ENCODE peak calls at places on chromosome 20, in nine cellular contexts. Y is HCT116; T is lung; B is astrocyte; Q is A549; P is CD8-positive, alpha-beta T cell; E is skeletal muscle cell; W is heart left ventricle; A is astrocyte of the cerebellum. J is an unnamed sample.

GRCh38 chr20:43507150-43508080 is at the start of gene L3MBTL1:
- DNase-seq in T (peak; percentile 37), P (no peak), Q (peak; percentile 72), W (peak; percentile 17), A (no peak), B (no peak), E (no peak), Y (peak; percentile 33), J (no peak)

GRCh38 chr20:6582449-6582848 is 185.0 kb upstream of the BMP2 start:
- DNase-seq in P (no peak), B (peak; percentile 12), T (no peak), Y (no peak), Q (no peak), W (no peak), E (no peak), A (no peak), J (no peak)

GRCh38 chr20:19486448-19486847 is 271.6 kb upstream of the RIN2 start:
- DNase-seq in W (no peak), P (no peak), Q (no peak), A (no peak), Y (no peak), B (no peak), T (no peak), E (no peak), J (no peak)

GRCh38 chr20:5715068-5715841 is 34.9 kb upstream of the SHLD1 start:
- DNase-seq in E (no peak), T (no peak), A (no peak), B (no peak), Y (no peak), W (no peak), Q (no peak), P (no peak), J (no peak)

GRCh38 chr20:51661609-51662178 is 106.5 kb downstream of the ATP9A start:
- DNase-seq in T (no peak), P (peak; percentile 6), W (no peak), E (no peak), Y (peak; percentile 96), B (peak; percentile 80), Q (peak; percentile 76), A (no peak), J (peak; percentile 81)

GRCh38 chr20:19074828-19075516 is 137.5 kb upstream of the SLC24A3 start:
- DNase-seq in A (no peak), Q (no peak), W (no peak), E (no peak), Y (no peak), T (peak; percentile 36), B (no peak), P (peak; percentile 9), J (no peak)

GRCh38 chr20:6502219-6502618 is 265.3 kb upstream of the BMP2 start:
- DNase-seq in Y (no peak), P (no peak), B (peak; percentile 38), T (no peak), E (no peak), A (no peak), W (no peak), Q (no peak), J (no peak)

GRCh38 chr20:58875541-58876134 is 23.1 kb downstream of the GNAS start:
- DNase-seq in P (no peak), Y (no peak), Q (no peak), E (no peak), B (peak; percentile 56), W (no peak), A (no peak), T (no peak), J (peak; percentile 40)

GRCh38 chr20:50240092-50240491 is 49.5 kb downstream of the CEBPB start:
- DNase-seq in T (no peak), Q (no peak), B (no peak), E (no peak), A (no peak), Y (no peak), W (no peak), P (no peak), J (no peak)

GRCh38 chr20:40274912-40275654 is 414.0 kb downstream of the MAFB start:
- DNase-seq in W (no peak), P (no peak), Q (no peak), Y (no peak), T (no peak), B (no peak), E (no peak), A (no peak), J (no peak)

GRCh38 chr20:20743511-20744169 is 31.2 kb upstream of the RALGAPA2 start:
- DNase-seq in E (no peak), B (peak; percentile 2), P (no peak), A (no peak), Q (no peak), Y (no peak), W (peak; percentile 65), T (peak; percentile 78), J (no peak)

GRCh38 chr20:21522479-21523397 is 8.9 kb upstream of the NKX2-2 start:
- DNase-seq in Y (no peak), T (no peak), A (no peak), W (no peak), P (no peak), E (no peak), B (no peak), Q (no peak), J (peak; percentile 27)

GRCh38 chr20:56222201-56222600 is 26.3 kb upstream of the MC3R start:
- DNase-seq in A (no peak), Q (no peak), B (no peak), Y (no peak), T (no peak), P (no peak), W (no peak), E (no peak), J (no peak)

GRCh38 chr20:59632426-59633113 is 28.2 kb downstream of the PHACTR3 start:
- DNase-seq in B (no peak), W (no peak), Y (no peak), E (no peak), A (no peak), T (no peak), Q (no peak), P (no peak), J (no peak)

GRCh38 chr20:4729265-4729664 is 7.6 kb downstream of the PRND start:
- DNase-seq in B (no peak), Y (no peak), T (no peak), W (no peak), Q (no peak), P (no peak), A (no peak), E (no peak), J (no peak)

GRCh38 chr20:21026951-21027350 is 79.2 kb downstream of the LINC00237 start:
- DNase-seq in A (no peak), Q (no peak), E (no peak), Y (no peak), W (no peak), T (no peak), P (no peak), B (no peak), J (no peak)

GRCh38 chr20:41011551-41012067 is 17.0 kb upstream of the TOP1 start:
- DNase-seq in B (no peak), P (no peak), W (no peak), Q (no peak), T (peak; percentile 67), Y (no peak), E (no peak), A (no peak), J (no peak)

GRCh38 chr20:23404196-23404595 is 17.1 kb downstream of the NAPB start:
- DNase-seq in Q (no peak), B (no peak), P (no peak), T (no peak), W (no peak), A (no peak), E (no peak), Y (no peak), J (no peak)

DNA sequence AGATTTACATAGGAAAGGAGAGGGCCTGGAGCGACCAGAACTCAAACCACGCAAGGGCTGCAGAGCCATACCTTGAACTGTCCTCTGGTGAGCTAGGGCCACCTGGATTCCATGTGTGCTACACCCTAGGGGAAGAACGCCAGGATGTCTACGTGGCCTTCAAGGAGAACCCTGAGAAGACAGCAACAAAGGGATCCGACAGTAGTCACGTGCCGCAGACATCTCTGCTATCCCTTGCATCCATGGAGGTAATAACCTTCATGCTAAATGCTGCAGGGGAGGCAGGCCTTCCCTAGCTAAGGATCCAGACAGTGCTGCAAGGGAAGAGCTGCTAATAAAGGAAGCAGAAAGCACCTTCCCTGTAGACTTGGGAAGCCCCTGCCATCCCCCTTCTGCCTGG is 52.9 kb downstream of the NOL4L start:
- DNase-seq in E (no peak), A (no peak), T (no peak), P (no peak), Y (no peak), B (no peak), W (no peak), Q (no peak), J (no peak)
- H3K4me3 ChIP-seq in E (no peak overlapping the region), A (no peak overlapping the region), T (no peak overlapping the region), P (no peak overlapping the region), Y (no peak overlapping the region), B (no peak overlapping the region), W (no peak overlapping the region), Q (no peak overlapping the region), J (no peak overlapping the region)

GRCh38 chr20:35697696-35698297 is 1.4 kb downstream of the NFS1 start:
- DNase-seq in E (no peak), Q (no peak), W (no peak), P (no peak), T (peak; percentile 27), A (no peak), Y (no peak), B (no peak), J (peak; percentile 28)
- H3K4me3 ChIP-seq in E (peak overlapping the region; percentile 98), Q (peak overlapping the region; percentile 90), W (no peak overlapping the region), P (peak overlapping the region; percentile 94), T (no peak overlapping the region), A (peak overlapping the region; percentile 98), Y (peak overlapping the region; percentile 95), B (peak overlapping the region; percentile 97), J (no peak overlapping the region)

GRCh38 chr20:25076731-25077609 is 5.0 kb downstream of the VSX1 start:
- DNase-seq in B (no peak), Y (peak; percentile 73), E (no peak), P (no peak), T (no peak), W (no peak), A (no peak), Q (peak; percentile 80), J (peak; percentile 37)
- H3K4me3 ChIP-seq in B (no peak overlapping the region), Y (no peak overlapping the region), E (peak overlapping the region; percentile 27), P (no peak overlapping the region), T (no peak overlapping the region), W (peak overlapping the region; percentile 36), A (no peak overlapping the region), Q (peak overlapping the region; percentile 40), J (no peak overlapping the region)

DNA sequence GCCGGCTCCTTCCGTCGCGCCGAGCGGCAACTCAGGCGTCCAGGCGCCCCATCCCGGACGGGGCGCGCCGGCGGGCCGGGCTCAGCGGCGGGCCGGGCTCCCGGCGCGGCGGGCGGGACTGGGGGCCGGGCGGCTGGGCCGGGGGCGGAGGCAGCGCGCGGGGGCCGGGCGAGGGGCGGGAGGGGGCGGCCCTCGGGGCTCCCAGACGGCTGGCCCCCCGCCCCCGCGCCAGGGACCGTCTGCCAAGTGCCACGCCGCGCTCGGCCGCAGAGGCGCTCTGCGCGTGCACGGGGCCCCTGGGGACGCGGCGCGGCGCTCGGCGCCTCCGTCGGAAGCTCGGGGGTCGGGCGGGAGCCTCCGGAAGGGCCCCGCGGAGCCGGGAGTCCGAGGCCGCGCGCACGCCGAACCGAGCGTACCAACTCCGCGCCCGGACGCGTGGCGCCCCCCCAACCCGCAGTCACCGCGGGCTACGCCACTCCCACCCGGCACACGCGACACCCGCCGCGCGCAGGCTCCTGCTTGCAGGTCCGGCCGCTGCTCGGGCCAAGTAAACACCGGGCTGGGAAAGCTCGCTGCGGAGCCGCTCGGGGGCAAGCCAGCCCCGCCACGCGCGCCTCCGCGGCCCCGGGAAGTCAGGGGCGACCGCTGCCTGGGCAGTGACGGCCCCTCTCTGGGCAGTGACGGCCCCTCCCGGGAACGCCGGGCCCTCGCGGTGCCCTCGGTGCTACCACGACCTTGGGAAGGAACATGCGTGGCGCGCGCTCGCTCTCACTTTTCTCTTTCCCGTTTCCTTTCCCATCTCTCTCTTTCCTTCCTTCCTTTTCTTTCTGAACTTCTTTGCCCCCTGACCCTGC is at the start of gene PREX1:
- DNase-seq in B (peak; percentile 64), P (peak; percentile 80), A (peak; percentile 55), Y (no peak), E (no peak), Q (peak; percentile 89), W (peak; percentile 86), T (peak; percentile 65), J (peak; percentile 87)
- H3K4me3 ChIP-seq in B (peak within 1 kb of the TSS; percentile 59), P (peak within 1 kb of the TSS; percentile 65), A (peak within 1 kb of the TSS; percentile 68), Y (peak within 1 kb of the TSS; percentile 53), E (peak within 1 kb of the TSS; percentile 75), Q (peak within 1 kb of the TSS; percentile 84), W (peak within 1 kb of the TSS; percentile 48), T (peak within 1 kb of the TSS; percentile 74), J (peak within 1 kb of the TSS; percentile 89)

J was measured in SJSA1.